ENCODE peak calls at places on chromosomes 4 and X, in eight cellular contexts. C, K, J, M, I, Z, G and N are unnamed samples.

GRCh38 chrX:111483140-111483539 is 28.3 kb upstream of the SERTM2 start:
- DNase-seq in C (peak), J (no peak), Z (no peak), G (no peak), I (no peak), K (no peak), M (no peak), N (no peak)

GRCh38 chr4:9781343-9782135 is at the start of gene DRD5:
- DNase-seq in G (no peak), K (no peak), C (no peak), J (no peak), Z (peak), M (no peak), I (no peak), N (no peak)

GRCh38 chr4:8728536-8729407 is 136.2 kb downstream of the CPZ start:
- DNase-seq in I (no peak), C (no peak), G (no peak), Z (no peak), K (no peak), J (no peak), M (no peak), N (no peak)

GRCh38 chr4:38820329-38821061 is 15.9 kb upstream of the TLR1 start:
- DNase-seq in M (no peak), I (no peak), J (no peak), Z (no peak), G (no peak), K (no peak), C (no peak), N (no peak)

GRCh38 chr4:158200214-158200613 is 10.1 kb upstream of the TMEM144 start:
- DNase-seq in M (no peak), I (no peak), Z (no peak), K (no peak), G (no peak), C (no peak), J (no peak), N (no peak)

GRCh38 chr4:100081511-100081910 is 108.8 kb downstream of the DDIT4L start:
- DNase-seq in K (no peak), Z (no peak), M (peak), C (no peak), I (no peak), J (no peak), G (no peak), N (peak)

GRCh38 chrX:11124094-11124493 is 13.0 kb downstream of the HCCS start:
- DNase-seq in G (no peak), K (no peak), Z (no peak), M (no peak), C (no peak), I (no peak), J (no peak), N (no peak)

GRCh38 chr4:124279741-124280140 is 432.8 kb downstream of the ANKRD50 start:
- DNase-seq in I (no peak), K (no peak), M (no peak), J (no peak), Z (no peak), C (peak), G (no peak), N (no peak)

GRCh38 chr4:145044341-145044740 is 53.7 kb downstream of the ANAPC10 start:
- DNase-seq in Z (no peak), C (no peak), I (peak), G (no peak), M (peak), K (no peak), J (no peak), N (no peak)

GRCh38 chr4:4430492-4431195 is 43.7 kb downstream of the NSG1 start:
- DNase-seq in G (no peak), I (peak), C (peak), J (peak), M (peak), Z (peak), K (peak), N (peak)

GRCh38 chr4:159141193-159141592 is 38.3 kb downstream of the RAPGEF2 start:
- DNase-seq in Z (no peak), K (peak), C (no peak), I (peak), J (no peak), G (no peak), M (peak), N (no peak)

GRCh38 chr4:176137626-176138025 is 57.8 kb downstream of the SPATA4 start:
- DNase-seq in G (no peak), I (peak), M (peak), C (no peak), Z (no peak), K (peak), J (no peak), N (no peak)

GRCh38 chr4:138051157-138051556 is 191.0 kb downstream of the SLC7A11 start:
- DNase-seq in C (no peak), G (no peak), I (peak), J (no peak), K (no peak), M (peak), Z (no peak), N (no peak)

GRCh38 chrX:47283015-47283771 is 50.4 kb downstream of the USP11 start:
- DNase-seq in G (no peak), M (peak), J (no peak), K (peak), Z (no peak), I (peak), C (no peak), N (no peak)

GRCh38 chrX:74781507-74782034 is 143.7 kb downstream of the NEXMIF start:
- DNase-seq in J (no peak), C (no peak), M (no peak), I (no peak), G (no peak), K (no peak), Z (no peak), N (no peak)

GRCh38 chr4:55098805-55099204 is 26.6 kb downstream of the KDR start:
- DNase-seq in J (no peak), C (no peak), I (no peak), K (no peak), Z (no peak), G (no peak), M (no peak), N (no peak)

GRCh38 chrX:82765806-82766205 is 742.3 kb upstream of the POU3F4 start:
- DNase-seq in I (peak), K (no peak), G (no peak), J (no peak), C (no peak), Z (no peak), M (no peak), N (peak)